ENCODE peak calls at places on chromosomes 5 and 9, in four cellular contexts. S is mesenteric fat pad; J is stimulated activated CD8-positive, alpha-beta memory T cell treated with anti-CD3 and anti-CD28 coated beads, Interleukin-4, amount 100 ng/mL, for 1 hour; U is stimulated activated CD4-positive, alpha-beta T cell treated with anti-CD3 and anti-CD28 coated beads, Interleukin-2, amount 100 ng/mL, for 48 hours. E is an unnamed sample.

GRCh38 chr9:108048406-108049025 is 558.9 kb upstream of the KLF4 start:
- DNase-seq in S (no peak), J (no peak), U (no peak), E (no peak)

GRCh38 chr9:127193483-127193882 is 71.0 kb upstream of the ANGPTL2 start:
- DNase-seq in S (no peak), J (no peak), U (no peak), E (no peak)

GRCh38 chr9:35730486-35730854 is 1.5 kb downstream of the TLN1 start:
- DNase-seq in S (no peak), J (no peak), U (no peak), E (no peak)

GRCh38 chr5:35436441-35437057 is 181.1 kb upstream of the SPEF2 start:
- DNase-seq in S (no peak), J (no peak), U (no peak), E (no peak)

GRCh38 chr5:61178702-61179101 is 16.4 kb upstream of the SMIM15 start:
- DNase-seq in S (no peak), J (no peak), U (no peak), E (no peak)

GRCh38 chr5:62779010-62779422 is 200.4 kb downstream of the LRRC70 start:
- DNase-seq in S (no peak), J (no peak), U (no peak), E (no peak)

GRCh38 chr5:141902416-141902815 is 21.3 kb upstream of the DELE1 start:
- DNase-seq in S (no peak), J (no peak), U (no peak), E (no peak)

GRCh38 chr5:42767491-42768105 is 11.0 kb downstream of the CCDC152 start:
- DNase-seq in S (no peak), J (no peak), U (no peak), E (no peak)

GRCh38 chr5:58490397-58491072 is 700 bp upstream of the GAPT start:
- DNase-seq in S (no peak), J (no peak), U (no peak), E (no peak)

GRCh38 chr5:53613036-53613435 is 52.6 kb downstream of the NDUFS4 start:
- DNase-seq in S (no peak), J (no peak), U (no peak), E (no peak)

GRCh38 chr9:38047301-38048251 is 21.5 kb downstream of the SHB start:
- DNase-seq in S (no peak), J (no peak), U (no peak), E (no peak)

GRCh38 chr5:55134053-55134722 is 25.8 kb upstream of the GPX8 start:
- DNase-seq in S (no peak), J (no peak), U (no peak), E (no peak)

GRCh38 chr9:96719538-96720315 is 58.2 kb downstream of the ZNF510 start:
- DNase-seq in S (no peak), J (no peak), U (no peak), E (no peak)

GRCh38 chr5:156981481-156981880 is 18.5 kb upstream of the TIMD4 start:
- DNase-seq in S (no peak), J (no peak), U (no peak), E (no peak)

GRCh38 chr9:84667571-84668203 is 1.8 kb upstream of the NTRK2 start:
- DNase-seq in S (no peak), J (no peak), U (no peak), E (peak; percentile 30)

GRCh38 chr5:177124486-177124991 is 9.0 kb upstream of the NSD1 start:
- DNase-seq in S (no peak), J (no peak), U (no peak), E (no peak)

GRCh38 chr5:159022178-159022556 is 77.5 kb downstream of the EBF1 start:
- DNase-seq in S (no peak), J (no peak), U (no peak), E (no peak)

GRCh38 chr5:96350678-96351077 is 82.4 kb downstream of the PCSK1 start:
- DNase-seq in S (no peak), J (no peak), U (no peak), E (no peak)